ENCODE peak calls at places on chromosome 11, in nine cellular contexts. One of them, this sample, is unnamed.

GRCh38 chr11:73177380-73178091 is 35.4 kb upstream of the FCHSD2 start:
- DNase-seq in MM.1S: no peak
- DNase-seq in heart right ventricle: peak; percentile 61
- DNase-seq in H9: no peak
- DNase-seq in RWPE1: no peak
- DNase-seq in colonic mucosa: no peak
- DNase-seq in fibroblast of lung: no peak
- DNase-seq in A549: no peak
- DNase-seq in osteoblast: peak; percentile 58
- DNase-seq in this sample: peak; percentile 32

GRCh38 chr11:44628730-44629361 is 63.4 kb downstream of the CD82 start:
- DNase-seq in fibroblast of lung: no peak
- DNase-seq in osteoblast: no peak
- DNase-seq in MM.1S: no peak
- DNase-seq in H9: peak; percentile 12
- DNase-seq in colonic mucosa: no peak
- DNase-seq in RWPE1: no peak
- DNase-seq in A549: no peak
- DNase-seq in heart right ventricle: no peak
- DNase-seq in this sample: no peak

GRCh38 chr11:75925785-75926164 is 110.8 kb downstream of the UVRAG start:
- DNase-seq in osteoblast: peak; percentile 23
- DNase-seq in A549: no peak
- DNase-seq in H9: no peak
- DNase-seq in colonic mucosa: no peak
- DNase-seq in fibroblast of lung: no peak
- DNase-seq in RWPE1: no peak
- DNase-seq in heart right ventricle: no peak
- DNase-seq in MM.1S: no peak
- DNase-seq in this sample: no peak

GRCh38 chr11:16612801-16613400 is 125.5 kb upstream of the C11orf58 start:
- DNase-seq in A549: no peak
- DNase-seq in colonic mucosa: no peak
- DNase-seq in H9: peak; percentile 32
- DNase-seq in heart right ventricle: no peak
- DNase-seq in MM.1S: no peak
- DNase-seq in fibroblast of lung: peak; percentile 35
- DNase-seq in RWPE1: no peak
- DNase-seq in osteoblast: peak; percentile 86
- DNase-seq in this sample: no peak

GRCh38 chr11:102724904-102725515 is at the start of gene MMP8:
- DNase-seq in heart right ventricle: no peak
- DNase-seq in fibroblast of lung: no peak
- DNase-seq in colonic mucosa: no peak
- DNase-seq in MM.1S: no peak
- DNase-seq in RWPE1: no peak
- DNase-seq in A549: no peak
- DNase-seq in H9: no peak
- DNase-seq in osteoblast: no peak
- DNase-seq in this sample: no peak

GRCh38 chr11:47705722-47706121 is 9.4 kb downstream of the AGBL2 start:
- DNase-seq in fibroblast of lung: no peak
- DNase-seq in H9: no peak
- DNase-seq in colonic mucosa: no peak
- DNase-seq in heart right ventricle: no peak
- DNase-seq in MM.1S: no peak
- DNase-seq in A549: no peak
- DNase-seq in RWPE1: no peak
- DNase-seq in osteoblast: no peak
- DNase-seq in this sample: no peak

GRCh38 chr11:109785714-109786113 is 307.5 kb upstream of the ZC3H12C start:
- DNase-seq in osteoblast: no peak
- DNase-seq in RWPE1: no peak
- DNase-seq in heart right ventricle: no peak
- DNase-seq in colonic mucosa: no peak
- DNase-seq in MM.1S: no peak
- DNase-seq in H9: no peak
- DNase-seq in fibroblast of lung: peak; percentile 36
- DNase-seq in A549: no peak
- DNase-seq in this sample: no peak

GRCh38 chr11:67635231-67635521 is 4.4 kb downstream of the TBX10 start:
- DNase-seq in colonic mucosa: no peak
- DNase-seq in H9: no peak
- DNase-seq in osteoblast: no peak
- DNase-seq in heart right ventricle: no peak
- DNase-seq in MM.1S: no peak
- DNase-seq in RWPE1: no peak
- DNase-seq in fibroblast of lung: no peak
- DNase-seq in A549: no peak
- DNase-seq in this sample: no peak

GRCh38 chr11:60657880-60658279 is 41.5 kb upstream of the MS4A8 start:
- DNase-seq in heart right ventricle: no peak
- DNase-seq in H9: no peak
- DNase-seq in colonic mucosa: peak; percentile 33
- DNase-seq in fibroblast of lung: no peak
- DNase-seq in RWPE1: no peak
- DNase-seq in MM.1S: no peak
- DNase-seq in A549: no peak
- DNase-seq in osteoblast: no peak
- DNase-seq in this sample: no peak

GRCh38 chr11:125312391-125312790 is 147.8 kb downstream of the PKNOX2 start:
- DNase-seq in heart right ventricle: no peak
- DNase-seq in colonic mucosa: no peak
- DNase-seq in A549: no peak
- DNase-seq in H9: no peak
- DNase-seq in RWPE1: no peak
- DNase-seq in MM.1S: no peak
- DNase-seq in fibroblast of lung: no peak
- DNase-seq in osteoblast: no peak
- DNase-seq in this sample: no peak

GRCh38 chr11:106956887-106957505 is 61.3 kb downstream of the GUCY1A2 start:
- DNase-seq in MM.1S: no peak
- DNase-seq in colonic mucosa: no peak
- DNase-seq in H9: peak; percentile 81
- DNase-seq in A549: no peak
- DNase-seq in heart right ventricle: peak; percentile 3
- DNase-seq in RWPE1: no peak
- DNase-seq in fibroblast of lung: no peak
- DNase-seq in osteoblast: no peak
- DNase-seq in this sample: no peak

GRCh38 chr11:9876331-9876730 is 212.5 kb downstream of the SWAP70 start:
- DNase-seq in fibroblast of lung: no peak
- DNase-seq in RWPE1: no peak
- DNase-seq in heart right ventricle: no peak
- DNase-seq in MM.1S: no peak
- DNase-seq in H9: no peak
- DNase-seq in colonic mucosa: no peak
- DNase-seq in osteoblast: no peak
- DNase-seq in A549: no peak
- DNase-seq in this sample: no peak

GRCh38 chr11:43962383-43962969 is 20.0 kb downstream of the C11orf96 start:
- DNase-seq in fibroblast of lung: no peak
- DNase-seq in heart right ventricle: no peak
- DNase-seq in RWPE1: no peak
- DNase-seq in colonic mucosa: no peak
- DNase-seq in H9: no peak
- DNase-seq in osteoblast: no peak
- DNase-seq in A549: no peak
- DNase-seq in MM.1S: no peak
- DNase-seq in this sample: no peak

GRCh38 chr11:117621226-117621625 is 175.8 kb downstream of the DSCAML1 start:
- DNase-seq in A549: no peak
- DNase-seq in osteoblast: peak; percentile 72
- DNase-seq in MM.1S: no peak
- DNase-seq in heart right ventricle: no peak
- DNase-seq in H9: no peak
- DNase-seq in fibroblast of lung: peak; percentile 11
- DNase-seq in RWPE1: no peak
- DNase-seq in colonic mucosa: peak; percentile 28
- DNase-seq in this sample: no peak

GRCh38 chr11:506950-507726 is at the start of gene RNH1:
- DNase-seq in osteoblast: peak; percentile 100
- DNase-seq in H9: peak; percentile 96
- DNase-seq in A549: peak; percentile 80
- DNase-seq in MM.1S: peak; percentile 94
- DNase-seq in heart right ventricle: peak; percentile 100
- DNase-seq in RWPE1: peak; percentile 94
- DNase-seq in colonic mucosa: peak; percentile 100
- DNase-seq in fibroblast of lung: peak; percentile 96
- DNase-seq in this sample: peak; percentile 100

GRCh38 chr11:503179-503981 is 3.7 kb downstream of the RNH1 start:
- DNase-seq in fibroblast of lung: peak; percentile 78
- DNase-seq in colonic mucosa: peak; percentile 47
- DNase-seq in MM.1S: no peak
- DNase-seq in RWPE1: peak; percentile 23
- DNase-seq in osteoblast: peak; percentile 96
- DNase-seq in heart right ventricle: peak; percentile 50
- DNase-seq in H9: no peak
- DNase-seq in A549: no peak
- DNase-seq in this sample: peak; percentile 76

GRCh38 chr11:506238-506949 is 648 bp downstream of the RNH1 start:
- DNase-seq in colonic mucosa: peak; percentile 99
- DNase-seq in MM.1S: peak; percentile 98
- DNase-seq in H9: peak; percentile 98
- DNase-seq in heart right ventricle: peak; percentile 100
- DNase-seq in osteoblast: peak; percentile 100
- DNase-seq in RWPE1: peak; percentile 93
- DNase-seq in A549: peak; percentile 96
- DNase-seq in fibroblast of lung: peak; percentile 98
- DNase-seq in this sample: peak; percentile 92

GRCh38 chr11:504053-504993 is 2.7 kb downstream of the RNH1 start:
- DNase-seq in colonic mucosa: peak; percentile 53
- DNase-seq in fibroblast of lung: peak; percentile 58
- DNase-seq in MM.1S: no peak
- DNase-seq in H9: no peak
- DNase-seq in RWPE1: peak; percentile 49
- DNase-seq in heart right ventricle: peak; percentile 54
- DNase-seq in A549: no peak
- DNase-seq in osteoblast: peak; percentile 97
- DNase-seq in this sample: peak; percentile 38

GRCh38 chr11:504994-505344 is 2.1 kb downstream of the RNH1 start:
- DNase-seq in osteoblast: no peak
- DNase-seq in fibroblast of lung: no peak
- DNase-seq in MM.1S: no peak
- DNase-seq in A549: no peak
- DNase-seq in heart right ventricle: no peak
- DNase-seq in H9: no peak
- DNase-seq in RWPE1: no peak
- DNase-seq in colonic mucosa: no peak
- DNase-seq in this sample: no peak
- H3K27ac ChIP-seq in osteoblast: peak overlapping the region; percentile 99
- H3K27ac ChIP-seq in fibroblast of lung: peak overlapping the region; percentile 83
- H3K27ac ChIP-seq in MM.1S: no peak overlapping the region
- H3K27ac ChIP-seq in A549: peak overlapping the region; percentile 97
- H3K27ac ChIP-seq in heart right ventricle: peak overlapping the region; percentile 100
- H3K27ac ChIP-seq in H9: no peak overlapping the region
- H3K27ac ChIP-seq in RWPE1: peak overlapping the region; percentile 98
- H3K27ac ChIP-seq in colonic mucosa: peak overlapping the region; percentile 57
- H3K27ac ChIP-seq in this sample: peak overlapping the region; percentile 100

GRCh38 chr11:119029069-119029339 is 1.7 kb downstream of the SLC37A4 start:
- DNase-seq in heart right ventricle: no peak
- DNase-seq in colonic mucosa: no peak
- DNase-seq in osteoblast: no peak
- DNase-seq in MM.1S: no peak
- DNase-seq in RWPE1: no peak
- DNase-seq in H9: no peak
- DNase-seq in fibroblast of lung: no peak
- DNase-seq in A549: no peak
- DNase-seq in this sample: no peak

GRCh38 chr11:119030329-119031047 is at the start of gene SLC37A4:
- DNase-seq in H9: peak; percentile 99
- DNase-seq in heart right ventricle: peak; percentile 98
- DNase-seq in colonic mucosa: peak; percentile 99
- DNase-seq in osteoblast: peak; percentile 99
- DNase-seq in MM.1S: peak; percentile 99
- DNase-seq in RWPE1: peak; percentile 97
- DNase-seq in A549: peak; percentile 80
- DNase-seq in fibroblast of lung: peak; percentile 98
- DNase-seq in this sample: peak; percentile 98

GRCh38 chr11:119028346-119029068 is 2.2 kb downstream of the SLC37A4 start:
- DNase-seq in RWPE1: no peak
- DNase-seq in A549: no peak
- DNase-seq in heart right ventricle: no peak
- DNase-seq in colonic mucosa: no peak
- DNase-seq in osteoblast: no peak
- DNase-seq in fibroblast of lung: no peak
- DNase-seq in MM.1S: no peak
- DNase-seq in H9: no peak
- DNase-seq in this sample: no peak

GRCh38 chr11:119030029-119030328 is 698 bp downstream of the SLC37A4 start:
- DNase-seq in H9: no peak
- DNase-seq in A549: no peak
- DNase-seq in RWPE1: no peak
- DNase-seq in heart right ventricle: no peak
- DNase-seq in MM.1S: no peak
- DNase-seq in osteoblast: no peak
- DNase-seq in colonic mucosa: no peak
- DNase-seq in fibroblast of lung: no peak
- DNase-seq in this sample: no peak

GRCh38 chr11:119029340-119030028 is 1.2 kb downstream of the SLC37A4 start:
- DNase-seq in RWPE1: no peak
- DNase-seq in A549: no peak
- DNase-seq in H9: no peak
- DNase-seq in heart right ventricle: no peak
- DNase-seq in osteoblast: no peak
- DNase-seq in fibroblast of lung: no peak
- DNase-seq in MM.1S: peak; percentile 74
- DNase-seq in colonic mucosa: peak; percentile 91
- DNase-seq in this sample: no peak
- H3K27ac ChIP-seq in RWPE1: peak overlapping the region; percentile 81
- H3K27ac ChIP-seq in A549: peak overlapping the region; percentile 92
- H3K27ac ChIP-seq in H9: no peak overlapping the region
- H3K27ac ChIP-seq in heart right ventricle: peak overlapping the region; percentile 75
- H3K27ac ChIP-seq in osteoblast: no peak overlapping the region
- H3K27ac ChIP-seq in fibroblast of lung: no peak overlapping the region
- H3K27ac ChIP-seq in MM.1S: peak overlapping the region; percentile 76
- H3K27ac ChIP-seq in colonic mucosa: peak overlapping the region; percentile 75
- H3K27ac ChIP-seq in this sample: peak overlapping the region; percentile 83

GRCh38 chr11:11532574-11532973 is 89.2 kb downstream of the GALNT18 start:
- DNase-seq in heart right ventricle: no peak
- DNase-seq in A549: no peak
- DNase-seq in colonic mucosa: no peak
- DNase-seq in MM.1S: no peak
- DNase-seq in RWPE1: no peak
- DNase-seq in osteoblast: no peak
- DNase-seq in H9: no peak
- DNase-seq in fibroblast of lung: no peak
- DNase-seq in this sample: no peak
- H3K27ac ChIP-seq in heart right ventricle: peak overlapping the region; percentile 95
- H3K27ac ChIP-seq in A549: no peak overlapping the region
- H3K27ac ChIP-seq in colonic mucosa: no peak overlapping the region
- H3K27ac ChIP-seq in MM.1S: no peak overlapping the region
- H3K27ac ChIP-seq in RWPE1: no peak overlapping the region
- H3K27ac ChIP-seq in osteoblast: no peak overlapping the region
- H3K27ac ChIP-seq in H9: no peak overlapping the region
- H3K27ac ChIP-seq in fibroblast of lung: no peak overlapping the region
- H3K27ac ChIP-seq in this sample: no peak overlapping the region

DNA sequence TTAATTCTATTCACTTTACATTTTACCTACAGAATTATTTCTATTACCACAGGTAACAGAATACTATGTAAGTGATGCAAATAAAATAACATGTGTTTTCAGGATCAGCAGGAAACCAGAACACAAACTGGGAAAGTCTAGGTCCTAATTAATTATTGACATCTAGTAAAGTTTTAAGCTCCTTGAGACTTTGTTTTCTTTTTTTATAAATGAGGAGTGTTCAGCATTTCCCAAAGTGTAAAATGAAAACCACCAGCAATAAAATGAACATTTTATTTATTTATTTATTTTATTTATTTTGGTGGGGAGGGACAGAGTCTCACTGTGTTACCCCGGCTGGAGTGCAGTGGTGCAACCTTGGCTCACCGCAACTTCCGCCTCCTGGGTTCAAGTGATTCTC is 123.6 kb downstream of the ARHGAP42 start:
- DNase-seq in fibroblast of lung: no peak
- DNase-seq in colonic mucosa: no peak
- DNase-seq in MM.1S: no peak
- DNase-seq in heart right ventricle: no peak
- DNase-seq in H9: no peak
- DNase-seq in A549: no peak
- DNase-seq in RWPE1: no peak
- DNase-seq in osteoblast: no peak
- DNase-seq in this sample: no peak
- H3K27ac ChIP-seq in fibroblast of lung: no peak overlapping the region
- H3K27ac ChIP-seq in colonic mucosa: no peak overlapping the region
- H3K27ac ChIP-seq in MM.1S: no peak overlapping the region
- H3K27ac ChIP-seq in heart right ventricle: no peak overlapping the region
- H3K27ac ChIP-seq in H9: no peak overlapping the region
- H3K27ac ChIP-seq in A549: no peak overlapping the region
- H3K27ac ChIP-seq in RWPE1: no peak overlapping the region
- H3K27ac ChIP-seq in osteoblast: no peak overlapping the region
- H3K27ac ChIP-seq in this sample: no peak overlapping the region

This sample was measured in substantia nigra.